ENCODE peak calls at places on chromosomes 16 and 17, in nine cellular contexts. Q, K, C, S, H, X, U, I and T are unnamed samples.

GRCh38 chr17:65660947-65661346 is 99.5 kb upstream of the AXIN2 start:
- DNase-seq in I (no peak), U (no peak), X (no peak), K (no peak), Q (peak; percentile 70), S (no peak), C (no peak), H (no peak), T (no peak)

GRCh38 chr16:71843517-71844031 is 2.2 kb upstream of the ATXN1L start:
- DNase-seq in S (no peak), K (no peak), H (no peak), C (no peak), U (no peak), Q (no peak), X (no peak), I (no peak), T (no peak)

GRCh38 chr17:38341035-38341721 is 2.6 kb downstream of the GPR179 start:
- DNase-seq in Q (no peak), X (peak; percentile 57), U (no peak), K (no peak), S (no peak), I (peak; percentile 40), C (peak; percentile 43), H (no peak), T (no peak)

GRCh38 chr16:69888005-69888560 is 63.1 kb upstream of the CLEC18A start:
- DNase-seq in H (peak; percentile 14), K (peak; percentile 62), S (no peak), Q (no peak), C (no peak), X (no peak), I (no peak), U (no peak), T (no peak)

GRCh38 chr17:15436399-15437369 is 30.7 kb downstream of the CDRT4 start:
- DNase-seq in H (no peak), S (peak; percentile 67), Q (peak; percentile 34), I (peak; percentile 59), X (no peak), U (no peak), C (peak; percentile 28), K (no peak), T (peak; percentile 71)

GRCh38 chr17:59634632-59635561 is 15.2 kb downstream of the CLTC start:
- DNase-seq in C (no peak), X (no peak), K (no peak), S (no peak), H (no peak), Q (no peak), U (no peak), I (no peak), T (no peak)

GRCh38 chr16:53166099-53166498 is 111.3 kb downstream of the CHD9 start:
- DNase-seq in H (no peak), X (no peak), K (no peak), Q (no peak), U (no peak), S (no peak), C (no peak), I (no peak), T (no peak)

GRCh38 chr16:3716831-3717234 is 491 bp downstream of the TRAP1 start:
- DNase-seq in K (no peak), X (peak; percentile 63), I (peak; percentile 34), U (peak; percentile 48), S (no peak), Q (no peak), H (peak; percentile 48), C (no peak), T (peak; percentile 18)

GRCh38 chr17:65809366-65809765 is 247.9 kb upstream of the AXIN2 start:
- DNase-seq in X (no peak), U (no peak), H (no peak), C (no peak), Q (no peak), I (no peak), K (no peak), S (no peak), T (no peak)

GRCh38 chr17:53806473-53806872 is 16.3 kb upstream of the KIF2B start:
- DNase-seq in X (no peak), Q (no peak), S (no peak), I (no peak), K (no peak), U (no peak), H (no peak), C (no peak), T (no peak)

GRCh38 chr17:9541718-9542117 is 33.9 kb downstream of the STX8 start:
- DNase-seq in H (no peak), C (no peak), I (no peak), X (no peak), S (no peak), U (no peak), Q (no peak), K (no peak), T (no peak)

GRCh38 chr17:68087851-68088250 is 52.3 kb downstream of the KPNA2 start:
- DNase-seq in H (no peak), U (no peak), S (no peak), X (no peak), I (no peak), C (no peak), Q (no peak), K (no peak), T (no peak)

GRCh38 chr16:69814078-69814477 is 51.9 kb downstream of the WWP2 start:
- DNase-seq in C (no peak), I (no peak), H (no peak), S (no peak), K (no peak), Q (no peak), U (no peak), X (no peak), T (no peak)

GRCh38 chr17:6172642-6173330 is 102.6 kb downstream of the WSCD1 start:
- DNase-seq in U (no peak), C (no peak), K (no peak), H (no peak), I (no peak), S (no peak), X (peak; percentile 90), Q (no peak), T (no peak)

GRCh38 chr17:35022536-35023063 is 40.9 kb downstream of the RFFL start:
- DNase-seq in H (peak; percentile 46), U (peak; percentile 73), C (no peak), K (no peak), I (no peak), S (peak; percentile 83), X (no peak), Q (peak; percentile 87), T (peak; percentile 41)
- TF ChIP-seq CTCF in H (no peak), U (no peak), C (no peak), K (no peak), I (no peak), S (no peak), X (no peak), Q (peak; percentile 50), T (no peak)

GRCh38 chr17:79786930-79787643 is 9.1 kb downstream of the CBX2 start:
- DNase-seq in C (no peak), U (no peak), H (no peak), K (no peak), X (no peak), Q (no peak), S (no peak), I (no peak), T (no peak)
- TF ChIP-seq CTCF in C (no peak), U (no peak), H (no peak), K (no peak), X (no peak), Q (no peak), S (no peak), I (no peak), T (no peak)

DNA sequence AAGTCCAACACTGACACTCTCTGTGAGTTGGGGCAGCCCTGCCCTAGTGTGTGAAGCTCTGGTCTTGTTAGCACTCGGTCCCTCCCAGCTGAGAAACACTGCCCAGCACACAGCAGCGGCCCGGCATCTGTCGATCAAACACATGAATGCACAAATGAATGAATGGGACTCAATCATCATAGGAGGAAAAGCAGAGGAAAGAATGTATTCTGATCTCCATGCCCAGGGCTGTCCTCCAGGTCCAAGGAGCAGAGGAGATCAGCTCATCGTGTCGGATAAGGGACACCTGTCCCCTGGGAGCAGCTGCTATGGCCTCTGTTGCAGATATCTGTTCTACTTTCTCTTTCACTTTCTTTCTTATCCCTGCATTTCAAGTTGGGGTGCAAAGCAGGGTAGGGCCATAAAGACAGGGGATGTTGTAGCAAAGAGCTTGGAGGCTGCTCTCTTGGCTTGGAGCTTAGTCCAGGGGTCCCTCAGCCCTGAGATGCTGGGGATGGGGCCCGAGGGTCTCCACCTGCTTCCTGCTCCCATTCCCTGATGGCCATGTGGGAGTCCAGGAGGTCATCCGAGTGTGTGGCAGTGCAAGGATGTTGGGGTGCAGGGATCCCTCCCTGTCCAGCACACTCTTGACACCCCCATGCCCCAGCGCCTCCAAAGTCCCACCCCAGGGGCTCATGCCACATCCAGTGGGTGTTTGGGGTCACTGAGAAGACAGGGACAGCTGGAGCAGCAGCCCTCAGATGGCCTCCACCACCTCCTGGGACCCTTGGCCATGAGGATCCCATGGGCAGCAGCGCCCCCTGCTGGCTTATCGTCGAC is 88.2 kb downstream of the IRF8 start:
- DNase-seq in X (peak; percentile 69), H (peak; percentile 71), S (no peak), Q (no peak), U (no peak), C (no peak), I (peak; percentile 47), K (peak; percentile 56), T (peak; percentile 56)
- TF ChIP-seq CTCF in X (peak; percentile 58), H (peak; percentile 39), S (no peak), Q (peak; percentile 24), U (no peak), C (peak; percentile 42), I (peak; percentile 78), K (peak; percentile 24), T (peak; percentile 76)

GRCh38 chr17:31537558-31537957 is 146.1 kb downstream of the RAB11FIP4 start:
- DNase-seq in S (no peak), H (no peak), I (no peak), C (no peak), X (no peak), Q (peak; percentile 62), K (no peak), U (no peak), T (no peak)

GRCh38 chr17:31540602-31541307 is 149.3 kb downstream of the RAB11FIP4 start:
- DNase-seq in I (no peak), C (no peak), H (no peak), X (no peak), Q (no peak), S (no peak), K (no peak), U (no peak), T (no peak)

GRCh38 chr17:31538080-31538762 is 146.7 kb downstream of the RAB11FIP4 start:
- DNase-seq in H (peak; percentile 69), Q (no peak), K (no peak), U (no peak), S (no peak), X (no peak), I (no peak), C (no peak), T (no peak)

GRCh38 chr17:31544186-31544585 is 152.7 kb downstream of the RAB11FIP4 start:
- DNase-seq in X (no peak), K (no peak), Q (no peak), U (no peak), C (no peak), I (no peak), S (no peak), H (no peak), T (no peak)

DNA sequence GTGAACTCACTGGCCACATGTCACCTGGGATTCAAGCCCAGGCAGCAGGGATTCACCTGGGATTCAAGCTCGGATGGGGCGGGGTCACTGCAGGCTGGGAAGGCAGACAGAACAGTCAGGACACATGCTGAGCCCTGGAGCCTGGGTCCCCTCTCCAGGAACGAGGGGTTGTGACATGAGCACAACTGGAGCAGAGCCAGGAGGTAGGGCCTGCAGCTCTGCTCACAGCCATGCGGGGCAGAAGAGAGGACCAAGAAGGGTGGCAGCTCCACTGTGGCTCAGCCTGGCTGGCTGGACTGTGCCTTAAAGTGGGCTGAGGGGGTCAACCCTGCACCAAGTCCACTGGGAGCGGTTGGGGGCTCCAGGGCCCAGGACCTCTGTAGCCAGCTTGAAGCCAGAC is 150.1 kb downstream of the RAB11FIP4 start:
- DNase-seq in X (no peak), Q (no peak), C (no peak), U (no peak), S (no peak), I (peak; percentile 32), H (no peak), K (no peak), T (no peak)
- TF ChIP-seq CTCF in X (no peak), Q (peak; percentile 9), C (no peak), U (no peak), S (no peak), I (no peak), H (peak; percentile 20), K (no peak), T (no peak)